ENCODE peak calls at places on chromosomes 12 and 14, in five cellular contexts. One of them, this sample, is unnamed.
A peak's percentile ranks its signal among the peaks of the same experiment; 100 is the strongest.

GRCh38 chr12:3897400-3897910 is 24.3 kb upstream of the PARP11 start:
- DNase-seq in HCT116: no peak
- DNase-seq in foreskin fibroblast: no peak
- DNase-seq in spleen: no peak
- DNase-seq in left ventricle myocardium inferior: no peak
- DNase-seq in this sample: no peak

GRCh38 chr14:81331229-81332026 is 68.7 kb downstream of the STON2 start:
- DNase-seq in HCT116: no peak
- DNase-seq in foreskin fibroblast: no peak
- DNase-seq in spleen: no peak
- DNase-seq in left ventricle myocardium inferior: no peak
- DNase-seq in this sample: peak; percentile 25

GRCh38 chr12:13099066-13099909 is 4.2 kb downstream of the GSG1 start:
- DNase-seq in HCT116: no peak
- DNase-seq in foreskin fibroblast: peak; percentile 34
- DNase-seq in spleen: no peak
- DNase-seq in left ventricle myocardium inferior: no peak
- DNase-seq in this sample: no peak

GRCh38 chr12:25052191-25053020 is 103.5 kb upstream of the BCAT1 start:
- DNase-seq in HCT116: no peak
- DNase-seq in foreskin fibroblast: no peak
- DNase-seq in spleen: peak; percentile 78
- DNase-seq in left ventricle myocardium inferior: no peak
- DNase-seq in this sample: no peak

GRCh38 chr12:13243516-13244070 is 47.1 kb downstream of the EMP1 start:
- DNase-seq in HCT116: no peak
- DNase-seq in foreskin fibroblast: peak; percentile 33
- DNase-seq in spleen: no peak
- DNase-seq in left ventricle myocardium inferior: no peak
- DNase-seq in this sample: no peak

GRCh38 chr12:6936642-6937480 is 6.8 kb upstream of the RNU7-1 start:
- DNase-seq in HCT116: no peak
- DNase-seq in foreskin fibroblast: no peak
- DNase-seq in spleen: peak; percentile 92
- DNase-seq in left ventricle myocardium inferior: no peak
- DNase-seq in this sample: no peak

GRCh38 chr12:13981296-13981962 is at the start of gene GRIN2B:
- DNase-seq in HCT116: peak; percentile 2
- DNase-seq in foreskin fibroblast: no peak
- DNase-seq in spleen: no peak
- DNase-seq in left ventricle myocardium inferior: no peak
- DNase-seq in this sample: no peak

GRCh38 chr12:132444957-132445883 is 44.7 kb upstream of the FBRSL1 start:
- DNase-seq in HCT116: no peak
- DNase-seq in foreskin fibroblast: no peak
- DNase-seq in spleen: peak; percentile 96
- DNase-seq in left ventricle myocardium inferior: peak; percentile 24
- DNase-seq in this sample: no peak

GRCh38 chr14:90140298-90140955 is 78.6 kb downstream of the KCNK13 start:
- DNase-seq in HCT116: no peak
- DNase-seq in foreskin fibroblast: no peak
- DNase-seq in spleen: no peak
- DNase-seq in left ventricle myocardium inferior: no peak
- DNase-seq in this sample: no peak

GRCh38 chr12:32230607-32230982 is 123.9 kb downstream of the BICD1 start:
- DNase-seq in HCT116: no peak
- DNase-seq in foreskin fibroblast: no peak
- DNase-seq in spleen: no peak
- DNase-seq in left ventricle myocardium inferior: no peak
- DNase-seq in this sample: no peak

GRCh38 chr12:49825360-49825970 is 2.7 kb downstream of the NCKAP5L start:
- DNase-seq in HCT116: no peak
- DNase-seq in foreskin fibroblast: peak; percentile 86
- DNase-seq in spleen: peak; percentile 81
- DNase-seq in left ventricle myocardium inferior: peak; percentile 46
- DNase-seq in this sample: no peak

GRCh38 chr12:120183211-120183631 is 11.3 kb downstream of the GCN1 start:
- DNase-seq in HCT116: no peak
- DNase-seq in foreskin fibroblast: peak; percentile 72
- DNase-seq in spleen: no peak
- DNase-seq in left ventricle myocardium inferior: no peak
- DNase-seq in this sample: no peak

GRCh38 chr12:63917864-63918742 is 73.6 kb downstream of the SRGAP1 start:
- DNase-seq in HCT116: peak; percentile 91
- DNase-seq in foreskin fibroblast: peak; percentile 96
- DNase-seq in spleen: no peak
- DNase-seq in left ventricle myocardium inferior: no peak
- DNase-seq in this sample: no peak

GRCh38 chr14:73591690-73592448 is at the start of gene ACOT4:
- DNase-seq in HCT116: no peak
- DNase-seq in foreskin fibroblast: peak; percentile 62
- DNase-seq in spleen: peak; percentile 89
- DNase-seq in left ventricle myocardium inferior: peak; percentile 22
- DNase-seq in this sample: no peak

GRCh38 chr12:44431647-44432352 is 444.3 kb downstream of the NELL2 start:
- DNase-seq in HCT116: no peak
- DNase-seq in foreskin fibroblast: no peak
- DNase-seq in spleen: no peak
- DNase-seq in left ventricle myocardium inferior: no peak
- DNase-seq in this sample: no peak

GRCh38 chr12:71754461-71755145 is at the start of gene RAB21:
- DNase-seq in HCT116: peak; percentile 92
- DNase-seq in foreskin fibroblast: peak; percentile 99
- DNase-seq in spleen: peak; percentile 100
- DNase-seq in left ventricle myocardium inferior: peak; percentile 96
- DNase-seq in this sample: peak; percentile 87

GRCh38 chr12:7667025-7667575 is 1.4 kb upstream of the APOBEC1 start:
- DNase-seq in HCT116: peak; percentile 19
- DNase-seq in foreskin fibroblast: peak; percentile 6
- DNase-seq in spleen: no peak
- DNase-seq in left ventricle myocardium inferior: no peak
- DNase-seq in this sample: no peak

GRCh38 chr12:72330291-72330690 is 58.1 kb downstream of the TRHDE start:
- DNase-seq in HCT116: no peak
- DNase-seq in foreskin fibroblast: peak; percentile 74
- DNase-seq in spleen: no peak
- DNase-seq in left ventricle myocardium inferior: no peak
- DNase-seq in this sample: no peak

GRCh38 chr12:121915841-121916321 is 2.5 kb upstream of the CFAP251 start:
- DNase-seq in HCT116: no peak
- DNase-seq in foreskin fibroblast: peak; percentile 64
- DNase-seq in spleen: no peak
- DNase-seq in left ventricle myocardium inferior: no peak
- DNase-seq in this sample: no peak

GRCh38 chr12:15522574-15523187 is 200.4 kb downstream of the PTPRO start:
- DNase-seq in HCT116: peak; percentile 36
- DNase-seq in foreskin fibroblast: peak; percentile 71
- DNase-seq in spleen: no peak
- DNase-seq in left ventricle myocardium inferior: no peak
- DNase-seq in this sample: peak; percentile 31

GRCh38 chr14:70567791-70568190 is 32.7 kb downstream of the MED6 start:
- DNase-seq in HCT116: peak; percentile 28
- DNase-seq in foreskin fibroblast: peak; percentile 52
- DNase-seq in spleen: no peak
- DNase-seq in left ventricle myocardium inferior: no peak
- DNase-seq in this sample: peak; percentile 18

GRCh38 chr12:9349888-9350885 is 142.0 kb upstream of the PZP start:
- DNase-seq in HCT116: no peak
- DNase-seq in foreskin fibroblast: peak; percentile 38
- DNase-seq in spleen: no peak
- DNase-seq in left ventricle myocardium inferior: no peak
- DNase-seq in this sample: no peak

GRCh38 chr12:76241371-76241770 is 106.8 kb downstream of the BBS10 start:
- DNase-seq in HCT116: no peak
- DNase-seq in foreskin fibroblast: peak; percentile 24
- DNase-seq in spleen: no peak
- DNase-seq in left ventricle myocardium inferior: no peak
- DNase-seq in this sample: no peak

GRCh38 chr12:116687888-116688287 is 50.0 kb downstream of the SPRING1 start:
- DNase-seq in HCT116: peak; percentile 60
- DNase-seq in foreskin fibroblast: peak; percentile 28
- DNase-seq in spleen: peak; percentile 86
- DNase-seq in left ventricle myocardium inferior: peak; percentile 46
- DNase-seq in this sample: no peak

GRCh38 chr14:50044040-50044651 is 72.2 kb downstream of the VCPKMT start:
- DNase-seq in HCT116: no peak
- DNase-seq in foreskin fibroblast: no peak
- DNase-seq in spleen: no peak
- DNase-seq in left ventricle myocardium inferior: no peak
- DNase-seq in this sample: no peak

GRCh38 chr12:26338574-26339572 is 143.5 kb downstream of the SSPN start:
- DNase-seq in HCT116: peak; percentile 41
- DNase-seq in foreskin fibroblast: peak; percentile 80
- DNase-seq in spleen: no peak
- DNase-seq in left ventricle myocardium inferior: no peak
- DNase-seq in this sample: no peak

GRCh38 chr12:108560321-108560721 is 652 bp downstream of the SART3 start:
- DNase-seq in HCT116: no peak
- DNase-seq in foreskin fibroblast: peak; percentile 52
- DNase-seq in spleen: no peak
- DNase-seq in left ventricle myocardium inferior: no peak
- DNase-seq in this sample: no peak

GRCh38 chr12:20250761-20251160 is 117.6 kb upstream of the PDE3A start:
- DNase-seq in HCT116: no peak
- DNase-seq in foreskin fibroblast: no peak
- DNase-seq in spleen: no peak
- DNase-seq in left ventricle myocardium inferior: no peak
- DNase-seq in this sample: no peak

GRCh38 chr12:117408161-117408791 is 46.9 kb upstream of the NOS1 start:
- DNase-seq in HCT116: no peak
- DNase-seq in foreskin fibroblast: peak; percentile 1
- DNase-seq in spleen: no peak
- DNase-seq in left ventricle myocardium inferior: no peak
- DNase-seq in this sample: peak; percentile 63

GRCh38 chr12:120990487-120991055 is 12.2 kb downstream of the HNF1A start:
- DNase-seq in HCT116: no peak
- DNase-seq in foreskin fibroblast: no peak
- DNase-seq in spleen: no peak
- DNase-seq in left ventricle myocardium inferior: no peak
- DNase-seq in this sample: no peak

GRCh38 chr12:113955109-113955970 is 10.8 kb downstream of the RBM19 start:
- DNase-seq in HCT116: peak; percentile 16
- DNase-seq in foreskin fibroblast: peak; percentile 45
- DNase-seq in spleen: no peak
- DNase-seq in left ventricle myocardium inferior: no peak
- DNase-seq in this sample: no peak

DNA sequence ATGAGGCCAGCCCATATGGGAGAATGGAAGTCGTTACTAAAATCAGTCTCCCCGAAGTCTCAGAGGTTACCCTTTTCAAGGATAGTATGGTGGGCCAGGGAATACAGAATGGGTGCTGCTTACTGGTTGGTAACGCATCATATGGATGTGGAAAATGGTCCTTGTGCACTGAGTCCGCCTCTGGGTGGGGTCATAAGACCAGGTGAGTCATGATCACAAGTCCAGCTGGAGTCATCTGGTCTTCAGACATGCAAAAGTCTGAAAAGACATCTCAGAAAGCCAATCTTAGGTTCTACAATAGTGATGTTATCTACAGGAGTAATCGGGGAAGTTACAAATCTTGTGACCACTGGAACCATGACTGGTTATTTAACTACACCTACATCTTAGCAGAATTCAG is 71.9 kb upstream of the TCL1B start:
- DNase-seq in HCT116: no peak
- DNase-seq in foreskin fibroblast: peak; percentile 4
- DNase-seq in spleen: no peak
- DNase-seq in left ventricle myocardium inferior: no peak
- DNase-seq in this sample: no peak
- TF ChIP-seq CTCF in HCT116: no peak
- TF ChIP-seq CTCF in foreskin fibroblast: no peak
- TF ChIP-seq CTCF in spleen: no peak
- TF ChIP-seq CTCF in left ventricle myocardium inferior: no peak
- TF ChIP-seq CTCF in this sample: peak; percentile 11

GRCh38 chr12:45789025-45789424 is 59.5 kb downstream of the ARID2 start:
- DNase-seq in HCT116: no peak
- DNase-seq in foreskin fibroblast: peak; percentile 72
- DNase-seq in spleen: no peak
- DNase-seq in left ventricle myocardium inferior: no peak
- DNase-seq in this sample: no peak
- H3K4me3 ChIP-seq in HCT116: no peak overlapping the region
- H3K4me3 ChIP-seq in foreskin fibroblast: no peak overlapping the region
- H3K4me3 ChIP-seq in spleen: no peak overlapping the region
- H3K4me3 ChIP-seq in left ventricle myocardium inferior: no peak overlapping the region
- H3K4me3 ChIP-seq in this sample: no peak overlapping the region

DNA sequence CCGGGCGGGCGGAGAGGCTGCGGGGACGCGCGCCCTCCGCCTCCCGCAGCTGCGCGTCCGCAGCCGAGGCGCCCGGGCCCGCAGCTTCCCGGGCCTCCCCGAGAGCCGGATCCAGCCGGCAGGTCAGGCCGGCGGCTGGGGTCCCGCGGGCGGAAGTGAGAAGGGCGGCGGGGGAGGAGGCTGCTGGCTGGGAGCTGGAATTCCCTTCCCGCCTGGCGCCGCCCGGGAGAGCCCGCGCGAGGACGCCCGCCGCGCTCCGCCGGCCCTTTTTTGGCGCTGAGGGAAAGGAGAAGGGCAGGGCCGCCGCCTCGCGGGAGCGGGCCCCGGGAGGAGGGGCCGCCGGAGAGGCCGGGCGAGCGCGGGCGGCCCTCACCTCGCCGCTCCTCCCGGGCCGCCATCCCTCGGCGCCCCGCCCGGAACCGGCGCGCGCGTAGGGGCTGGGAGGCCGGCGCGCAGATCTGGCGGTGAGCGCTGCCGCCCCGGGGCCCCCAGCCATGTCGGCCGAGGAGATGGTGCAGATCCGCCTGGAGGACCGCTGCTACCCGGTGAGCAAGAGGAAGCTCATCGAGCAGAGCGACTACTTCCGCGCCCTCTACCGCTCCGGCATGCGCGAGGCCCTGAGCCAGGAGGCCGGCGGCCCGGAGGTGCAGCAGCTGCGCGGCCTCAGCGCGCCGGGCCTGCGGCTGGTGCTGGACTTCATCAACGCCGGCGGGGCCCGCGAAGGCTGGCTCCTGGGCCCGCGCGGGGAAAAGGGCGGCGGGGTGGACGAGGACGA is at the start of the genes KLHL42 and MANSC4:
- DNase-seq in HCT116: no peak
- DNase-seq in foreskin fibroblast: peak; percentile 86
- DNase-seq in spleen: peak; percentile 95
- DNase-seq in left ventricle myocardium inferior: peak; percentile 76
- DNase-seq in this sample: peak; percentile 35
- TF ChIP-seq CTCF in HCT116: no peak
- TF ChIP-seq CTCF in foreskin fibroblast: no peak
- TF ChIP-seq CTCF in spleen: no peak
- TF ChIP-seq CTCF in left ventricle myocardium inferior: no peak
- TF ChIP-seq CTCF in this sample: no peak

GRCh38 chr14:78606111-78606510 is 435.9 kb downstream of the NRXN3 start:
- DNase-seq in HCT116: no peak
- DNase-seq in foreskin fibroblast: peak; percentile 93
- DNase-seq in spleen: no peak
- DNase-seq in left ventricle myocardium inferior: no peak
- DNase-seq in this sample: no peak
- H3K4me3 ChIP-seq in HCT116: no peak overlapping the region
- H3K4me3 ChIP-seq in foreskin fibroblast: no peak overlapping the region
- H3K4me3 ChIP-seq in spleen: no peak overlapping the region
- H3K4me3 ChIP-seq in left ventricle myocardium inferior: no peak overlapping the region
- H3K4me3 ChIP-seq in this sample: no peak overlapping the region

GRCh38 chr12:48008950-48009349 is 4.7 kb upstream of the COL2A1 start:
- DNase-seq in HCT116: no peak
- DNase-seq in foreskin fibroblast: no peak
- DNase-seq in spleen: no peak
- DNase-seq in left ventricle myocardium inferior: no peak
- DNase-seq in this sample: no peak
- TF ChIP-seq CTCF in HCT116: no peak
- TF ChIP-seq CTCF in foreskin fibroblast: no peak
- TF ChIP-seq CTCF in spleen: no peak
- TF ChIP-seq CTCF in left ventricle myocardium inferior: no peak
- TF ChIP-seq CTCF in this sample: no peak

GRCh38 chr14:44898547-44898946 is 63.2 kb downstream of the KLHL28 start:
- DNase-seq in HCT116: no peak
- DNase-seq in foreskin fibroblast: peak; percentile 49
- DNase-seq in spleen: no peak
- DNase-seq in left ventricle myocardium inferior: no peak
- DNase-seq in this sample: no peak
- H3K4me3 ChIP-seq in HCT116: peak overlapping the region; percentile 71
- H3K4me3 ChIP-seq in foreskin fibroblast: peak overlapping the region; percentile 90
- H3K4me3 ChIP-seq in spleen: peak overlapping the region; percentile 91
- H3K4me3 ChIP-seq in left ventricle myocardium inferior: peak overlapping the region; percentile 90
- H3K4me3 ChIP-seq in this sample: peak overlapping the region; percentile 76